ENCODE peak calls at places on chromosomes 7 and 10, in eight cellular contexts. N, D, B, Q, C, A, T and H are unnamed samples.

GRCh38 chr10:33145451-33146188 is 187.6 kb upstream of the ITGB1 start:
- DNase-seq in N (no peak), D (no peak), B (no peak), Q (peak), C (no peak), A (no peak), T (no peak), H (no peak)

GRCh38 chr7:30548762-30549344 is 44.2 kb upstream of the GGCT start:
- DNase-seq in N (peak), D (peak), B (peak), Q (peak), C (no peak), A (no peak), T (peak), H (peak)

GRCh38 chr7:66319373-66319979 is 114.3 kb downstream of the TPST1 start:
- DNase-seq in N (no peak), D (no peak), B (no peak), Q (no peak), C (no peak), A (no peak), T (no peak), H (no peak)

GRCh38 chr7:103065666-103066065 is 8.9 kb downstream of the FBXL13 start:
- DNase-seq in N (peak), D (peak), B (no peak), Q (peak), C (peak), A (peak), T (no peak), H (peak)

GRCh38 chr7:46386428-46387399 is 465.6 kb upstream of the IGFBP3 start:
- DNase-seq in N (no peak), D (no peak), B (no peak), Q (peak), C (no peak), A (no peak), T (no peak), H (no peak)

GRCh38 chr7:35261041-35261440 is 7.1 kb upstream of the TBX20 start:
- DNase-seq in N (peak), D (no peak), B (no peak), Q (no peak), C (no peak), A (no peak), T (no peak), H (no peak)

GRCh38 chr7:55055479-55055878 is 36.7 kb downstream of the EGFR start:
- DNase-seq in N (no peak), D (no peak), B (no peak), Q (peak), C (no peak), A (no peak), T (no peak), H (peak)

GRCh38 chr10:112755446-112756117 is 194.5 kb upstream of the TCF7L2 start:
- DNase-seq in N (no peak), D (no peak), B (no peak), Q (peak), C (no peak), A (no peak), T (no peak), H (no peak)

GRCh38 chr7:96527133-96527827 is 182.4 kb downstream of the SEM1 start:
- DNase-seq in N (no peak), D (no peak), B (no peak), Q (no peak), C (no peak), A (no peak), T (no peak), H (no peak)

GRCh38 chr10:67812007-67812406 is 26.0 kb downstream of the DNAJC12 start:
- DNase-seq in N (no peak), D (no peak), B (no peak), Q (no peak), C (no peak), A (no peak), T (no peak), H (no peak)

GRCh38 chr10:8045728-8046494 is 8.6 kb upstream of the GATA3 start:
- DNase-seq in N (peak), D (no peak), B (no peak), Q (no peak), C (no peak), A (no peak), T (no peak), H (no peak)

GRCh38 chr10:14478639-14479038 is 147.9 kb upstream of the FRMD4A start:
- DNase-seq in N (peak), D (peak), B (peak), Q (peak), C (no peak), A (no peak), T (peak), H (peak)

GRCh38 chr10:119502214-119502613 is 40.3 kb downstream of the RGS10 start:
- DNase-seq in N (no peak), D (peak), B (no peak), Q (no peak), C (no peak), A (peak), T (no peak), H (no peak)

GRCh38 chr7:101817031-101817929 is at the start of gene CUX1:
- DNase-seq in N (peak), D (peak), B (no peak), Q (peak), C (peak), A (peak), T (no peak), H (no peak)

GRCh38 chr7:87328281-87328680 is 17.2 kb upstream of the CROT start:
- DNase-seq in N (peak), D (no peak), B (no peak), Q (peak), C (no peak), A (no peak), T (no peak), H (peak)

GRCh38 chr10:110446954-110447608 is 50.6 kb upstream of the DUSP5 start:
- DNase-seq in N (no peak), D (no peak), B (peak), Q (peak), C (peak), A (peak), T (peak), H (peak)

GRCh38 chr7:129375221-129375938 is 58.9 kb upstream of the STRIP2 start:
- DNase-seq in N (peak), D (no peak), B (no peak), Q (no peak), C (no peak), A (no peak), T (no peak), H (no peak)

GRCh38 chr10:37680243-37680683 is 177.1 kb downstream of the ZNF248 start:
- DNase-seq in N (no peak), D (no peak), B (no peak), Q (no peak), C (peak), A (peak), T (no peak), H (no peak)

GRCh38 chr7:117990834-117991233 is 117.6 kb upstream of the CTTNBP2 start:
- DNase-seq in N (no peak), D (no peak), B (no peak), Q (no peak), C (no peak), A (no peak), T (no peak), H (no peak)

GRCh38 chr7:25857376-25858067 is 294.5 kb upstream of the NFE2L3 start:
- DNase-seq in N (peak), D (peak), B (peak), Q (no peak), C (no peak), A (no peak), T (no peak), H (peak)

GRCh38 chr10:86979296-86979818 is 11.1 kb downstream of the ADIRF start:
- DNase-seq in N (no peak), D (no peak), B (no peak), Q (no peak), C (no peak), A (no peak), T (no peak), H (no peak)

GRCh38 chr10:119410361-119411116 is 132.0 kb downstream of the RGS10 start:
- DNase-seq in N (no peak), D (peak), B (no peak), Q (no peak), C (no peak), A (no peak), T (no peak), H (no peak)

GRCh38 chr7:27181176-27181520 is 3.9 kb downstream of the HOXA11 start:
- DNase-seq in N (no peak), D (peak), B (no peak), Q (no peak), C (peak), A (peak), T (no peak), H (no peak)

GRCh38 chr10:9786576-9786975 is 1231.1 kb upstream of the CELF2 start:
- DNase-seq in N (no peak), D (no peak), B (peak), Q (peak), C (no peak), A (no peak), T (peak), H (peak)

GRCh38 chr10:92523639-92524038 is 50.3 kb downstream of the IDE start:
- DNase-seq in N (no peak), D (no peak), B (no peak), Q (no peak), C (no peak), A (no peak), T (no peak), H (no peak)

GRCh38 chr10:29858352-29859267 is 200.8 kb downstream of the JCAD start:
- DNase-seq in N (peak), D (peak), B (peak), Q (peak), C (peak), A (no peak), T (peak), H (peak)

GRCh38 chr10:131775833-131776232 is 125.0 kb upstream of the PPP2R2D start:
- DNase-seq in N (no peak), D (no peak), B (no peak), Q (no peak), C (no peak), A (no peak), T (no peak), H (no peak)

GRCh38 chr7:30888783-30889182 is 22.9 kb upstream of the AQP1 start:
- DNase-seq in N (no peak), D (no peak), B (peak), Q (peak), C (no peak), A (no peak), T (peak), H (peak)

GRCh38 chr10:132577350-132578005 is 39.9 kb downstream of the INPP5A start:
- DNase-seq in N (no peak), D (no peak), B (no peak), Q (no peak), C (no peak), A (no peak), T (no peak), H (no peak)

GRCh38 chr7:36972140-36972518 is 247.8 kb upstream of the AOAH start:
- DNase-seq in N (no peak), D (no peak), B (no peak), Q (no peak), C (no peak), A (no peak), T (no peak), H (no peak)

GRCh38 chr7:15085361-15085760 is 182.8 kb upstream of the DGKB start:
- DNase-seq in N (no peak), D (no peak), B (no peak), Q (no peak), C (no peak), A (no peak), T (no peak), H (peak)
- TF ChIP-seq CTCF in N (no peak), D (no peak), B (no peak), Q (no peak), C (no peak), A (no peak), T (no peak), H (no peak)

GRCh38 chr10:96663794-96664193 is 56.5 kb downstream of the PIK3AP1 start:
- DNase-seq in N (no peak), D (no peak), B (no peak), Q (no peak), C (no peak), A (no peak), T (no peak), H (no peak)

GRCh38 chr10:96667401-96667800 is 52.9 kb downstream of the PIK3AP1 start:
- DNase-seq in N (no peak), D (no peak), B (no peak), Q (peak), C (no peak), A (no peak), T (no peak), H (no peak)

GRCh38 chr10:96664563-96664962 is 55.8 kb downstream of the PIK3AP1 start:
- DNase-seq in N (no peak), D (no peak), B (no peak), Q (peak), C (no peak), A (no peak), T (no peak), H (no peak)

GRCh38 chr10:96666738-96667137 is 53.6 kb downstream of the PIK3AP1 start:
- DNase-seq in N (no peak), D (no peak), B (no peak), Q (no peak), C (no peak), A (no peak), T (no peak), H (no peak)

DNA sequence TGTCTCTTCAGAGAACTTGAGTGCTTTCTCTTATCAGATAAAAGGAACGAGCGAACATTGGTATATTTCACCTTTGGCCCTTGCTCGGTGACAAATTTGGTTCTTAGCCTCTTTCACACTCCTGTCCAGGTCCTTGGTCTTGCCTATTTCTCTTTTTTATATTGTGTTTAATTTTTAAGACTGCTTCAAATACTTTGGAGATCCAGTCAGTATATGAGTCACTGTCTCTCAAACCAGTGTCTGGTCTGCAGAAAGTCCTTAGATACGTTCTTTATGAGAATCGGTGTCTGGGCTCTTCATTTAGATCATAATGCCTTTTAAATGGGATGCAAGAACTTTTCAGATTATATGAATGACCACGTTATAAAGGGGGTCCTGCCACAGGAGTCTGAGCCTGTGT is 55.0 kb downstream of the PIK3AP1 start:
- DNase-seq in N (no peak), D (no peak), B (no peak), Q (peak), C (no peak), A (no peak), T (no peak), H (peak)
- TF ChIP-seq CTCF in N (no peak), D (no peak), B (no peak), Q (no peak), C (no peak), A (no peak), T (no peak), H (no peak)

GRCh38 chr7:132554446-132554845 is 21.8 kb downstream of the PLXNA4 start:
- DNase-seq in N (no peak), D (no peak), B (no peak), Q (no peak), C (no peak), A (no peak), T (no peak), H (no peak)

GRCh38 chr7:132560825-132561529 is 15.3 kb downstream of the PLXNA4 start:
- DNase-seq in N (no peak), D (no peak), B (no peak), Q (no peak), C (no peak), A (no peak), T (no peak), H (no peak)

GRCh38 chr7:132560105-132560504 is 16.2 kb downstream of the PLXNA4 start:
- DNase-seq in N (no peak), D (no peak), B (no peak), Q (no peak), C (no peak), A (no peak), T (no peak), H (no peak)

GRCh38 chr7:132558815-132559214 is 17.5 kb downstream of the PLXNA4 start:
- DNase-seq in N (no peak), D (no peak), B (no peak), Q (no peak), C (no peak), A (no peak), T (no peak), H (no peak)

DNA sequence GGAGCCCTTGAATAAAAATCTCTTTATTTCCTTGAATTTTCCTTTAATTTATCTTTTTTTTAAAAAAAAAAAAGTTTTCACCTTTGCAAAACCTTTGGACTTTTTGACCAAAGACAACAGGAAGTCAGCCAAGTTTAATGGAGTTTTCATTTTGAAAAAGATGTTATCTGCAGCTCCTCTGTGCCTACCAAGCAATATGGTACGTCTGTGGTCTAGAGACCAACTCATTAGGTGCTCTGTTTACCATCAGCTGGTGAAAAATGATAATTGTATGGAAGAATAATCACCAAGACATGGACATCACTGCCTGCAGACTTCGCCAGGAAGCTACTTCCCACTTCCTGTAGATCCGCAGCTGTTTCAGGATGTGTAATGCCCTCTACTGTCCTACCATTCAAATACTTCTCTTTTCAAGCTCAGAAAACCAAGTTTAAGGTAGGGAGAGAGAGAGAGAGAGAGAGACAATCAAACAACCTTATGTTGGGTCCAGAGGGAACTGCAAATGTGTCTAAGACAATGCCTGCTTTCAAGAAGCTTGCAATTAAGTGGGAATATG is 18.7 kb downstream of the PLXNA4 start:
- DNase-seq in N (peak), D (no peak), B (no peak), Q (peak), C (no peak), A (no peak), T (no peak), H (peak)
- TF ChIP-seq CTCF in N (peak), D (no peak), B (no peak), Q (no peak), C (no peak), A (no peak), T (no peak), H (peak)

DNA sequence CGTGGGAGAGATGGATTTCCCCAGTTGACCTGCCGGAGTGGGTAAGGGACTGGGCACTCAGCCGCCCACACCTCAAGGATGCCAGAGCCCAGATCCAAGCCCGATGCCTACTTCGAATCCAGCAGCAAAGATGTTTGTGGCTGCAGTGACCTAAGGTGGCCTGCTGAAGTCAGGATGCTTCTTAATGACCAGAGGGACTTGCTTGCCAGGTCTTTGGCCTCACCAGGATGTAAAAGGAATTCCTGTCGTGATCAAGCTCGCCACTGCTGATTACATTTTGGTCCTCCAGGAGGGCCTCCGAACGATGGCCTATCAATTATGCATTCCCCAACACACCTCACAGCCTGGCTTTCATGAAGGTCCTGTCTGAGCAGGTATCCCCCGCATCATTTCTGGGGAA is 349.5 kb upstream of the ZMIZ1 start:
- DNase-seq in N (no peak), D (no peak), B (no peak), Q (no peak), C (no peak), A (no peak), T (no peak), H (no peak)
- TF ChIP-seq CTCF in N (no peak), D (no peak), B (no peak), Q (no peak), C (no peak), A (no peak), T (no peak), H (no peak)

GRCh38 chr7:141263983-141264382 is 190.1 kb downstream of the TMEM178B start:
- DNase-seq in N (no peak), D (no peak), B (no peak), Q (no peak), C (no peak), A (no peak), T (no peak), H (no peak)

GRCh38 chr7:141264511-141264910 is 190.6 kb downstream of the TMEM178B start:
- DNase-seq in N (no peak), D (no peak), B (no peak), Q (no peak), C (no peak), A (no peak), T (no peak), H (no peak)

GRCh38 chr7:141265668-141266067 is 191.8 kb downstream of the TMEM178B start:
- DNase-seq in N (no peak), D (no peak), B (no peak), Q (no peak), C (no peak), A (no peak), T (no peak), H (no peak)

GRCh38 chr7:141263508-141263907 is 189.6 kb downstream of the TMEM178B start:
- DNase-seq in N (no peak), D (no peak), B (no peak), Q (no peak), C (no peak), A (no peak), T (no peak), H (no peak)

DNA sequence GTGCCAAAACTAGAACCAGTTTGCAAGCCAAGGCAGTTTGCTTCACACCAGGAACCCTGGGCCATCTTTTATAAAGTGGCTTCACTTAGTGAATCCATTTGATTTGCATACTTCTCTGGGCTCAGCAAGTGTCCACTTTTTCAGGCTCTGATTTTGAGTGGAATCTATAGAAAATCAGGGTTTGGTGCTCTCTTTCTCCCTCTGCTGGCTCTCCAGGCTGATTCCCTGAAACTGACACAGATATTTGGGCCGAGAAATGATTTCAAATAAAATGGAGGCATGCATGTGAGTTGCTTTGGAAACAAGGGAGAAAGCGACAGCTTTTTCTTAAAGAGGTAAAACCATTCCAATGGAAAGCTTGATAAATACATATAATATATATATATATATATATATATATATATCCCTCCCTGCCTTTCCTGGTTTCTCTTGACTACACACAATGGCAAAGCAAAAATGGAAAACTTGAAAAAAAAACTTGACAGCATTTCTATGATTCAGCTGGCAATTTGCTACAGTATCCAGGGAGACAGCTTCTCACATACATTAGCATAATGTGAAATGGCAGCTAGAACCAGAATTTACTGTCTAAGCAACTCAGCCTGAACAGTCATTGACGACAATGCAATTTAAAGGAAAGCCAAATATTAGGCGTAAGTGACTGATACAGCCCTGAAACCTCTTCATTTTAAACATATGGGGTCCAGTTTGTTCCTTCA is 188.4 kb downstream of the TMEM178B start:
- DNase-seq in N (peak), D (no peak), B (no peak), Q (no peak), C (no peak), A (no peak), T (no peak), H (no peak)
- TF ChIP-seq CTCF in N (peak), D (peak), B (no peak), Q (peak), C (no peak), A (no peak), T (peak), H (no peak)